ENCODE peak calls at places on chromosome 15, in five cellular contexts. D is omental fat pad, F is testis, T is IMR-90, P is kidney. B is an unnamed sample.

GRCh38 chr15:90232196-90232595 is 1.5 kb downstream of the CIB1 start:
- DNase-seq in D (no peak), T (no peak), P (no peak), F (no peak), B (no peak)

GRCh38 chr15:75842722-75843617 is at the start of gene UBE2Q2:
- DNase-seq in T (peak; percentile 62), F (peak; percentile 83), D (peak; percentile 32), P (peak; percentile 92), B (peak; percentile 34)

GRCh38 chr15:95162069-95162468 is 930.7 kb downstream of the MCTP2 start:
- DNase-seq in P (no peak), T (peak; percentile 73), D (no peak), F (no peak), B (no peak)

GRCh38 chr15:41919954-41920538 is 26.2 kb upstream of the SPTBN5 start:
- DNase-seq in T (peak; percentile 97), D (no peak), P (no peak), F (peak; percentile 70), B (no peak)

GRCh38 chr15:86178845-86179244 is 99.2 kb downstream of the AGBL1 start:
- DNase-seq in P (no peak), F (no peak), D (no peak), T (no peak), B (no peak)

GRCh38 chr15:97931314-97931713 is 29.2 kb upstream of the ARRDC4 start:
- DNase-seq in D (no peak), F (no peak), T (no peak), P (no peak), B (no peak)

GRCh38 chr15:58039260-58040035 is 26.1 kb downstream of the ALDH1A2 start:
- DNase-seq in F (no peak), T (no peak), D (no peak), P (no peak), B (no peak)

GRCh38 chr15:71278989-71279756 is 163.9 kb downstream of the THSD4 start:
- DNase-seq in D (peak; percentile 43), F (peak; percentile 38), P (no peak), T (peak; percentile 97), B (peak; percentile 90)

GRCh38 chr15:59437777-59438574 is at the start of gene FAM81A:
- DNase-seq in F (peak; percentile 77), T (peak; percentile 47), P (peak; percentile 94), D (no peak), B (peak; percentile 94)

DNA sequence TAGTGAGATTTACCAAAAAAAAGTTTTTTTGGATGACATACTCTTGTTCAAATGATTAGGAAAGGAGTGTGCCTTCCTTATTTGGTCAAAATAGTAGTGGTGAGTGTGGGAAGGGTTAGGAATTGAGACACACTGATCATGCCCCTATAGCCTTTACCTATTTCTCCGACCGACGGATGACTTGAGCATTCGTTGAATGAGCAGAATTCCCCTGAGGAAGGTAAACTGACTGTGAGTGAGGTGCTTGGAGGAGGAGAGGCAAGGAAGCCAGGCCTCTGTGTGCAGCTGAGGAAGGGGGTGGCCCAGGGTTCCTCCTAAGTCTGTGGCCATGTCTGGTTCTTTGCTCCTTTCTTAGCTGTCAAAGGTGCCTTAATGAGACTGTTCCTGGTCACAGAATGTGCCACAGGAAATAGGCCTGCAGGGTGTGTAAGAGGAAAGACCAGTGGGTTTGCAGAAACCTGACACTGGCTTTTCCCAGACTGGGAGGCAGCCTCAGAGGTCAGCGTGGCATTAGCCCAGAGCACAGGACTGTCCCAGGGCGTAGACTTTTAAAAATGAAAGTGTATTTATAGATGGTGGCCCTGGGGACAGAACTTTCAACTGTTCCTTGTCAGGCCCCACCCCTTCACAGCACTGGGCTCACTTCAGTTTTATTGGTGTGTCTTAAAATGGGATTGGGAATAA is 307.7 kb upstream of the C2CD4B start:
- DNase-seq in F (no peak), T (no peak), P (no peak), D (no peak), B (no peak)
- TF ChIP-seq CTCF in F (no peak), T (no peak), P (no peak), D (no peak), B (no peak)

DNA sequence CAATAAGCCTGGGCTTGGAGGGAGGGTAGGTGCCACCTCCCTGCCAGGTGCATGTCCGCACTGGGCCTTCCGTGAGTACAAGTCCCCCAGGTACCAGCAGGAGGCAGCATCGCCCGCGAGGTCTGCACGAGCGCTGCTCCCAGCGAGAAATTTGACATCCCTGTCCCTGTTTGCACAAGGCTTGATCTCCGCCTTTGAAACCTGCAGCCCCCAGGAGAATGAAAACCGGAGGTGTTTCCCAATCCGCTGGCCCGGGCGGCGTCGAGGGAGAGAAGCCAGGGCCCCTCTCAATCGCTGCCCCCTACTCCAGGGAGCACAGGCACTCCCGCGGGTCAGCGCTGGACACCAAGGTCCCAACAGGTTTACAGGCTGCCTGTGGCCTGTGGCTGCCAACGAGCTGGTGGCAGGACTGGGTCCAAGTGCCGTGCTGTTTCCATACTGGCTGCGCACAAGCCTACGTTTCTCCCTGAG is 961 bp downstream of the HAPLN3 start:
- DNase-seq in T (no peak), D (no peak), P (peak; percentile 85), F (peak; percentile 69), B (peak; percentile 94)
- TF ChIP-seq CTCF in T (peak; percentile 39), D (no peak), P (peak; percentile 21), F (peak; percentile 35), B (no peak)

GRCh38 chr15:28983432-28984311 is 97.9 kb downstream of the APBA2 start:
- DNase-seq in P (no peak), D (no peak), T (no peak), F (no peak), B (no peak)
- TF ChIP-seq CTCF in P (no peak), D (no peak), T (no peak), F (no peak), B (no peak)

GRCh38 chr15:64702816-64703631 is 72.4 kb downstream of the RBPMS2 start:
- DNase-seq in F (peak; percentile 98), P (peak; percentile 99), D (peak; percentile 94), T (peak; percentile 80), B (peak; percentile 99)
- TF ChIP-seq CTCF in F (peak; percentile 4), P (no peak), D (no peak), T (no peak), B (no peak)

GRCh38 chr15:67807836-67808235 is 17.5 kb upstream of the SKOR1 start:
- DNase-seq in P (no peak), F (no peak), D (peak; percentile 14), T (no peak), B (peak; percentile 54)

GRCh38 chr15:67805871-67806538 is 19.3 kb upstream of the SKOR1 start:
- DNase-seq in F (no peak), T (no peak), D (no peak), P (no peak), B (no peak)

GRCh38 chr15:67806539-67806935 is 18.8 kb upstream of the SKOR1 start:
- DNase-seq in D (peak; percentile 3), P (peak; percentile 58), F (no peak), T (no peak), B (no peak)

GRCh38 chr15:67808821-67809220 is 16.5 kb upstream of the SKOR1 start:
- DNase-seq in T (no peak), F (no peak), P (no peak), D (no peak), B (peak; percentile 36)

DNA sequence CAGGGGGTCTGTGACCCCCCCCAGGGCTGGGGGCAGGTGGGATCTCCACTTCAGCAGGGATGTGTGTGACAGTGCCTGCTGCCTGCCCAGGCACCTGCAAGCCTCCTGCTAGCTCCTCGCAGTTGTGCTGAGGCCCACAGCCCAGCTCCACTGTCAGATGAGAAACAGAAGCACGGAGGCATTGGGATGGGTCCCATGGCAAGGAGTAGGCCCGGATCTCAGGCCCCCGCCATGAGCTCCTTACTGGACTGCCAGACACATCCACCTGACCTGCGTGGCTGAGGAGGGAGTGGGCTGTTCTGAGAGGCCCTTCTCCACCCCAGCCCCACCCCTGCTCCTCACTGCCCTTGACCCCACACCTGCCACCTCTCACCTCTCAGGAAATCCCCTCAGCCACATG is 18.2 kb upstream of the SKOR1 start:
- DNase-seq in D (no peak), F (no peak), P (peak; percentile 56), T (no peak), B (peak; percentile 81)
- TF ChIP-seq CTCF in D (no peak), F (no peak), P (no peak), T (no peak), B (no peak)

GRCh38 chr15:55829826-55830225 is 86.9 kb upstream of the PRTG start:
- DNase-seq in P (no peak), F (no peak), D (no peak), T (no peak), B (no peak)

GRCh38 chr15:55824857-55825613 is 82.1 kb upstream of the PRTG start:
- DNase-seq in P (no peak), F (no peak), T (no peak), D (no peak), B (no peak)

GRCh38 chr15:55823699-55824098 is 80.7 kb upstream of the PRTG start:
- DNase-seq in T (peak; percentile 23), P (no peak), F (no peak), D (no peak), B (no peak)

GRCh38 chr15:55827965-55828364 is 85.0 kb upstream of the PRTG start:
- DNase-seq in D (no peak), T (no peak), F (no peak), P (no peak), B (no peak)

GRCh38 chr15:55827204-55827603 is 84.3 kb upstream of the PRTG start:
- DNase-seq in T (peak; percentile 66), P (no peak), D (no peak), F (no peak), B (no peak)
- TF ChIP-seq CTCF in T (no peak), P (no peak), D (no peak), F (no peak), B (no peak)

GRCh38 chr15:99472416-99473145 is 93.2 kb upstream of the MEF2A start:
- DNase-seq in T (no peak), D (no peak), P (no peak), F (no peak), B (no peak)
- TF ChIP-seq CTCF in T (no peak), D (no peak), P (no peak), F (no peak), B (no peak)

B was measured in lower leg skin.